ENCODE peak calls at places on chromosome 2, in seven cellular contexts. One of them, this sample, is unnamed.

GRCh38 chr2:231642631-231643493 is 50.2 kb downstream of the TEX44 start:
- DNase-seq in PC-3: peak
- DNase-seq in mammary epithelial cell: peak
- DNase-seq in ovary: peak
- DNase-seq in adrenal gland: peak
- DNase-seq in transverse colon: peak
- DNase-seq in K562: peak
- DNase-seq in this sample: peak

GRCh38 chr2:17543131-17543660 is 2.7 kb downstream of the VSNL1 start:
- DNase-seq in PC-3: no peak
- DNase-seq in mammary epithelial cell: peak
- DNase-seq in ovary: no peak
- DNase-seq in adrenal gland: no peak
- DNase-seq in transverse colon: no peak
- DNase-seq in K562: no peak
- DNase-seq in this sample: no peak

GRCh38 chr2:71347517-71347916 is 15.9 kb downstream of the ZNF638 start:
- DNase-seq in PC-3: peak
- DNase-seq in mammary epithelial cell: peak
- DNase-seq in ovary: no peak
- DNase-seq in adrenal gland: no peak
- DNase-seq in transverse colon: no peak
- DNase-seq in K562: no peak
- DNase-seq in this sample: no peak

GRCh38 chr2:95670167-95670566 is 78.4 kb downstream of the TRIM43 start:
- DNase-seq in PC-3: peak
- DNase-seq in mammary epithelial cell: no peak
- DNase-seq in ovary: no peak
- DNase-seq in adrenal gland: peak
- DNase-seq in transverse colon: no peak
- DNase-seq in K562: no peak
- DNase-seq in this sample: no peak

GRCh38 chr2:154459286-154459685 is 239.2 kb upstream of the KCNJ3 start:
- DNase-seq in PC-3: no peak
- DNase-seq in mammary epithelial cell: no peak
- DNase-seq in ovary: no peak
- DNase-seq in adrenal gland: no peak
- DNase-seq in transverse colon: no peak
- DNase-seq in K562: no peak
- DNase-seq in this sample: no peak

GRCh38 chr2:233837694-233838229 is 16.6 kb downstream of the HJURP start:
- DNase-seq in PC-3: no peak
- DNase-seq in mammary epithelial cell: no peak
- DNase-seq in ovary: no peak
- DNase-seq in adrenal gland: no peak
- DNase-seq in transverse colon: no peak
- DNase-seq in K562: no peak
- DNase-seq in this sample: no peak

GRCh38 chr2:132740081-132740480 is 70.1 kb upstream of the LYPD1 start:
- DNase-seq in PC-3: no peak
- DNase-seq in mammary epithelial cell: no peak
- DNase-seq in ovary: no peak
- DNase-seq in adrenal gland: no peak
- DNase-seq in transverse colon: no peak
- DNase-seq in K562: no peak
- DNase-seq in this sample: no peak

GRCh38 chr2:112784199-112785189 is at the start of gene IL1A:
- DNase-seq in PC-3: peak
- DNase-seq in mammary epithelial cell: peak
- DNase-seq in ovary: no peak
- DNase-seq in adrenal gland: no peak
- DNase-seq in transverse colon: no peak
- DNase-seq in K562: peak
- DNase-seq in this sample: no peak

GRCh38 chr2:2586068-2586776 is 255.1 kb upstream of the MYT1L start:
- DNase-seq in PC-3: no peak
- DNase-seq in mammary epithelial cell: no peak
- DNase-seq in ovary: no peak
- DNase-seq in adrenal gland: no peak
- DNase-seq in transverse colon: no peak
- DNase-seq in K562: no peak
- DNase-seq in this sample: no peak

GRCh38 chr2:201520201-201520600 is 68.7 kb downstream of the STRADB start:
- DNase-seq in PC-3: no peak
- DNase-seq in mammary epithelial cell: no peak
- DNase-seq in ovary: no peak
- DNase-seq in adrenal gland: no peak
- DNase-seq in transverse colon: no peak
- DNase-seq in K562: no peak
- DNase-seq in this sample: no peak

GRCh38 chr2:70124983-70125480 is 37.8 kb downstream of the PCBP1 start:
- DNase-seq in PC-3: peak
- DNase-seq in mammary epithelial cell: no peak
- DNase-seq in ovary: peak
- DNase-seq in adrenal gland: peak
- DNase-seq in transverse colon: peak
- DNase-seq in K562: peak
- DNase-seq in this sample: peak

GRCh38 chr2:220320326-220320725 is 692.9 kb downstream of the SLC4A3 start:
- DNase-seq in PC-3: peak
- DNase-seq in mammary epithelial cell: no peak
- DNase-seq in ovary: no peak
- DNase-seq in adrenal gland: no peak
- DNase-seq in transverse colon: no peak
- DNase-seq in K562: no peak
- DNase-seq in this sample: no peak

GRCh38 chr2:29753676-29754444 is 167.5 kb downstream of the ALK start:
- DNase-seq in PC-3: peak
- DNase-seq in mammary epithelial cell: no peak
- DNase-seq in ovary: no peak
- DNase-seq in adrenal gland: no peak
- DNase-seq in transverse colon: no peak
- DNase-seq in K562: no peak
- DNase-seq in this sample: no peak

GRCh38 chr2:121196132-121196848 is 88.7 kb downstream of the TFCP2L1 start:
- DNase-seq in PC-3: no peak
- DNase-seq in mammary epithelial cell: peak
- DNase-seq in ovary: no peak
- DNase-seq in adrenal gland: no peak
- DNase-seq in transverse colon: no peak
- DNase-seq in K562: no peak
- DNase-seq in this sample: no peak

GRCh38 chr2:192029089-192029488 is 165.6 kb downstream of the TMEFF2 start:
- DNase-seq in PC-3: peak
- DNase-seq in mammary epithelial cell: peak
- DNase-seq in ovary: no peak
- DNase-seq in adrenal gland: no peak
- DNase-seq in transverse colon: no peak
- DNase-seq in K562: peak
- DNase-seq in this sample: no peak

GRCh38 chr2:205659922-205660321 is 22.4 kb upstream of the NRP2 start:
- DNase-seq in PC-3: no peak
- DNase-seq in mammary epithelial cell: no peak
- DNase-seq in ovary: no peak
- DNase-seq in adrenal gland: no peak
- DNase-seq in transverse colon: no peak
- DNase-seq in K562: no peak
- DNase-seq in this sample: no peak

GRCh38 chr2:156455366-156455975 is 19.3 kb downstream of the GPD2 start:
- DNase-seq in PC-3: peak
- DNase-seq in mammary epithelial cell: peak
- DNase-seq in ovary: no peak
- DNase-seq in adrenal gland: no peak
- DNase-seq in transverse colon: no peak
- DNase-seq in K562: no peak
- DNase-seq in this sample: no peak

GRCh38 chr2:9703085-9703641 is 72.4 kb upstream of the YWHAQ start:
- DNase-seq in PC-3: peak
- DNase-seq in mammary epithelial cell: peak
- DNase-seq in ovary: no peak
- DNase-seq in adrenal gland: peak
- DNase-seq in transverse colon: no peak
- DNase-seq in K562: no peak
- DNase-seq in this sample: peak

GRCh38 chr2:57330447-57330846 is 716.2 kb upstream of the VRK2 start:
- DNase-seq in PC-3: no peak
- DNase-seq in mammary epithelial cell: peak
- DNase-seq in ovary: no peak
- DNase-seq in adrenal gland: no peak
- DNase-seq in transverse colon: no peak
- DNase-seq in K562: no peak
- DNase-seq in this sample: no peak

GRCh38 chr2:176676257-176676570 is 407.0 kb downstream of the MTX2 start:
- DNase-seq in PC-3: no peak
- DNase-seq in mammary epithelial cell: no peak
- DNase-seq in ovary: no peak
- DNase-seq in adrenal gland: no peak
- DNase-seq in transverse colon: no peak
- DNase-seq in K562: no peak
- DNase-seq in this sample: no peak

GRCh38 chr2:216571909-216572513 is 61.2 kb upstream of the IGFBP2 start:
- DNase-seq in PC-3: peak
- DNase-seq in mammary epithelial cell: no peak
- DNase-seq in ovary: no peak
- DNase-seq in adrenal gland: no peak
- DNase-seq in transverse colon: no peak
- DNase-seq in K562: no peak
- DNase-seq in this sample: no peak

GRCh38 chr2:15761056-15761455 is 169.4 kb downstream of the DDX1 start:
- DNase-seq in PC-3: no peak
- DNase-seq in mammary epithelial cell: no peak
- DNase-seq in ovary: no peak
- DNase-seq in adrenal gland: no peak
- DNase-seq in transverse colon: no peak
- DNase-seq in K562: no peak
- DNase-seq in this sample: no peak

GRCh38 chr2:1546901-1547300 is 133.6 kb downstream of the TPO start:
- DNase-seq in PC-3: no peak
- DNase-seq in mammary epithelial cell: no peak
- DNase-seq in ovary: no peak
- DNase-seq in adrenal gland: no peak
- DNase-seq in transverse colon: no peak
- DNase-seq in K562: peak
- DNase-seq in this sample: no peak

GRCh38 chr2:225041210-225041870 is 928 bp downstream of the DOCK10 start:
- DNase-seq in PC-3: peak
- DNase-seq in mammary epithelial cell: peak
- DNase-seq in ovary: peak
- DNase-seq in adrenal gland: peak
- DNase-seq in transverse colon: peak
- DNase-seq in K562: no peak
- DNase-seq in this sample: peak

GRCh38 chr2:192500550-192501200 is 305.9 kb upstream of the TMEFF2 start:
- DNase-seq in PC-3: peak
- DNase-seq in mammary epithelial cell: peak
- DNase-seq in ovary: no peak
- DNase-seq in adrenal gland: no peak
- DNase-seq in transverse colon: no peak
- DNase-seq in K562: no peak
- DNase-seq in this sample: no peak

GRCh38 chr2:100818606-100819364 is 1.2 kb upstream of the NPAS2 start:
- DNase-seq in PC-3: peak
- DNase-seq in mammary epithelial cell: peak
- DNase-seq in ovary: peak
- DNase-seq in adrenal gland: peak
- DNase-seq in transverse colon: peak
- DNase-seq in K562: no peak
- DNase-seq in this sample: peak
- H3K27ac ChIP-seq in PC-3: peak
- H3K27ac ChIP-seq in mammary epithelial cell: peak
- H3K27ac ChIP-seq in ovary: peak
- H3K27ac ChIP-seq in adrenal gland: peak
- H3K27ac ChIP-seq in transverse colon: peak
- H3K27ac ChIP-seq in K562: no peak
- H3K27ac ChIP-seq in this sample: peak

DNA sequence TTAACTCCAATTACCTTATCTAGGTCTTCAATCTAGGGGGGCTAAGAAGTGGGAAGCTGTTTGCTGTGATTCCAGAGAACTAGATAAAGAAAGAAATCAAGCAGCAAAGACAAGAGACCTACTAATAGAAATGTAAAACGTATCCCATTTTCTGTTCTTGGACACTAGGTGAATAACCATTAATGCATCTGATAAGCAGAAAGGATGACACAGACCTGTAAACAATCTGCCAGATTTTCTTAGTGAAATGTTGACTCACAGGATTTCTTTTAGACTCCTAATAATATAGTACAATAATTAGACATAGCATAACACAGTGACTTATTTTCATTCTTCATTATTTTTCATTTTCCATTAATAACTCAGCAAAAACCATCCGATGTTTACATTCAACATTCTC is 1.3 kb downstream of the WDR35 start:
- DNase-seq in PC-3: peak
- DNase-seq in mammary epithelial cell: no peak
- DNase-seq in ovary: no peak
- DNase-seq in adrenal gland: no peak
- DNase-seq in transverse colon: no peak
- DNase-seq in K562: no peak
- DNase-seq in this sample: no peak
- H3K27ac ChIP-seq in PC-3: no peak
- H3K27ac ChIP-seq in mammary epithelial cell: no peak
- H3K27ac ChIP-seq in ovary: no peak
- H3K27ac ChIP-seq in adrenal gland: no peak
- H3K27ac ChIP-seq in transverse colon: no peak
- H3K27ac ChIP-seq in K562: no peak
- H3K27ac ChIP-seq in this sample: no peak

DNA sequence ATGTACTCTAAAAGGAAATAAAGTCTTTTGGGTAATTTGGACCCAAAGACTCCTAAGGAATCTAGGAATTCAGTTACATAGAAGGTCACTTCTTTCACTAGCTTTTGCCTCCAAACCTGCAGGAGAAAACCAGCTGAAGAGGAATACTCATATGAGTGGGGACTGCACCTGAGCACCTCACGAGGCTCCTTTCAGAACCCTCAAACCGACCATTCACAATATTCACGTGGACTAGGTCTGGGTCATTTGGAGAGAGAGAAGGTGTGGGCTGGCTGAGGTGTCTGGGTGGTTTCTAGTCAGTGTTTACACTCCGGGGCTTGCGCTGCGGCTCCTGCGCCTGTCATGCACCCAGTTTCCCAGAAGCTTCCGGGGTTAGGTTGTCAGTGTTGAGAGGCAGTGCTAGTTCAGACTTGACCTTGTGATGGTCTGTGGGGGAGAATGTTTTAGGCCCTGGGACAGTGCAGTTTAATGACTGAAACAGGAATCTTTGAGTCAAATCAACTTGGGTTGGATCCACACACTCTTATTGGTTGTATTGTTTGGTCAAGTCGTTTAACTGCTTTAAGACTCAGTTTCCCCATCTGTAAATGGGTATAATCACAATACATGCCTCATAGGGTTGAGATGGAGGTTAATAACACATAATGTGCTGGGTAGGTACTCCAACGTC is 78.4 kb downstream of the LIMS1 start:
- DNase-seq in PC-3: no peak
- DNase-seq in mammary epithelial cell: peak
- DNase-seq in ovary: no peak
- DNase-seq in adrenal gland: no peak
- DNase-seq in transverse colon: peak
- DNase-seq in K562: peak
- DNase-seq in this sample: no peak
- H3K27ac ChIP-seq in PC-3: no peak
- H3K27ac ChIP-seq in mammary epithelial cell: peak
- H3K27ac ChIP-seq in ovary: peak
- H3K27ac ChIP-seq in adrenal gland: no peak
- H3K27ac ChIP-seq in transverse colon: peak
- H3K27ac ChIP-seq in K562: peak
- H3K27ac ChIP-seq in this sample: no peak

GRCh38 chr2:12587729-12588522 is 128.8 kb upstream of the TRIB2 start:
- DNase-seq in PC-3: peak
- DNase-seq in mammary epithelial cell: peak
- DNase-seq in ovary: no peak
- DNase-seq in adrenal gland: peak
- DNase-seq in transverse colon: peak
- DNase-seq in K562: no peak
- DNase-seq in this sample: no peak
- H3K27ac ChIP-seq in PC-3: peak
- H3K27ac ChIP-seq in mammary epithelial cell: peak
- H3K27ac ChIP-seq in ovary: no peak
- H3K27ac ChIP-seq in adrenal gland: peak
- H3K27ac ChIP-seq in transverse colon: peak
- H3K27ac ChIP-seq in K562: no peak
- H3K27ac ChIP-seq in this sample: no peak

This sample was measured in right cardiac atrium.